ENCODE peak calls at places on chromosome 17, in five cellular contexts. Z, L, G, Y and R are unnamed samples.
A peak's percentile ranks its signal among the peaks of the same experiment; 100 is the strongest.

GRCh38 chr17:67260051-67260987 is 15.3 kb upstream of the HELZ start:
- DNase-seq in Z (peak; percentile 88), L (peak; percentile 24), G (peak; percentile 33), Y (peak; percentile 63), R (no peak)

GRCh38 chr17:81512984-81513668 is 527 bp upstream of the ACTG1 start:
- DNase-seq in Z (no peak), L (peak; percentile 85), G (peak; percentile 78), Y (no peak), R (peak; percentile 91)

GRCh38 chr17:3984719-3985444 is 20.6 kb upstream of the ATP2A3 start:
- DNase-seq in Z (no peak), L (no peak), G (no peak), Y (no peak), R (no peak)

GRCh38 chr17:83069571-83069906 is 9.9 kb upstream of the METRNL start:
- DNase-seq in Z (no peak), L (no peak), G (no peak), Y (no peak), R (no peak)

GRCh38 chr17:42361781-42362186 is 26.5 kb downstream of the STAT3 start:
- DNase-seq in Z (no peak), L (no peak), G (peak; percentile 58), Y (no peak), R (no peak)

GRCh38 chr17:3693829-3694231 is 2.1 kb downstream of the P2RX5 start:
- DNase-seq in Z (no peak), L (peak; percentile 96), G (no peak), Y (no peak), R (no peak)

GRCh38 chr17:47980516-47980915 is 9.6 kb downstream of the CDK5RAP3 start:
- DNase-seq in Z (no peak), L (no peak), G (no peak), Y (no peak), R (no peak)

GRCh38 chr17:75194879-75195278 is 10.6 kb upstream of the NUP85 start:
- DNase-seq in Z (no peak), L (no peak), G (no peak), Y (no peak), R (no peak)

GRCh38 chr17:67133161-67133560 is 88.8 kb downstream of the CACNG1 start:
- DNase-seq in Z (no peak), L (no peak), G (no peak), Y (no peak), R (no peak)